ENCODE peak calls at places on chromosome 15, in seven cellular contexts. V is tibial nerve, Y is tibial artery, M is PC-9, T is keratinocyte, B is cardiac muscle cell, C is GM23248. D is an unnamed sample. For H3K4me1 and H3K27me3, the result is how much of the 10 kb centered on the place peaks cover.

GRCh38 chr15:44501768-44502366 is 35.1 kb upstream of the EIF3J start:
- DNase-seq in C (peak), M (no peak), B (peak), Y (no peak), T (no peak), V (no peak), D (no peak)

GRCh38 chr15:49718234-49718633 is 97.4 kb downstream of the DTWD1 start:
- DNase-seq in M (no peak), Y (no peak), C (peak), V (no peak), B (no peak), T (no peak), D (no peak)

GRCh38 chr15:91077029-91077428 is 23.0 kb upstream of the SV2B start:
- DNase-seq in M (no peak), B (no peak), T (no peak), Y (no peak), C (no peak), V (no peak), D (no peak)

GRCh38 chr15:95760508-95760907 is 570.0 kb upstream of the NR2F2 start:
- DNase-seq in B (peak), M (no peak), V (no peak), T (no peak), Y (no peak), C (no peak), D (peak)

GRCh38 chr15:101346928-101347327 is 51.9 kb upstream of the SNRPA1 start:
- DNase-seq in B (no peak), V (no peak), C (no peak), M (no peak), T (no peak), Y (no peak), D (no peak)

GRCh38 chr15:49506341-49506740 is 83.3 kb downstream of the FGF7 start:
- DNase-seq in V (no peak), Y (no peak), T (peak), M (no peak), B (no peak), C (no peak), D (no peak)

GRCh38 chr15:70566047-70566835 is 197.1 kb downstream of the UACA start:
- DNase-seq in B (peak), C (no peak), M (no peak), T (no peak), V (no peak), Y (peak), D (peak)

GRCh38 chr15:74449643-74450205 is 11.2 kb downstream of the UBL7 start:
- DNase-seq in M (no peak), C (no peak), Y (peak), V (no peak), B (no peak), T (no peak), D (no peak)

GRCh38 chr15:97947465-97948262 is 12.8 kb upstream of the ARRDC4 start:
- DNase-seq in B (no peak), T (no peak), Y (no peak), M (no peak), C (peak), V (no peak), D (no peak)

GRCh38 chr15:83581381-83581780 is 72.5 kb upstream of the ADAMTSL3 start:
- DNase-seq in T (no peak), M (no peak), B (no peak), Y (no peak), V (no peak), C (no peak), D (no peak)

GRCh38 chr15:66459818-66460615 is 37.5 kb downstream of the SNAPC5 start:
- DNase-seq in T (peak), Y (no peak), C (peak), B (no peak), M (peak), V (no peak), D (no peak)

GRCh38 chr15:90188914-90189748 is 12.0 kb upstream of the SEMA4B start:
- DNase-seq in C (no peak), T (no peak), M (no peak), Y (no peak), B (no peak), V (no peak), D (no peak)

GRCh38 chr15:39403674-39404117 is 177.2 kb upstream of the THBS1 start:
- DNase-seq in C (peak), M (peak), Y (no peak), B (peak), V (no peak), T (no peak), D (no peak)

GRCh38 chr15:92574161-92574560 is 81.4 kb downstream of the FAM174B start:
- DNase-seq in Y (no peak), B (no peak), T (no peak), V (no peak), C (no peak), M (no peak), D (no peak)

GRCh38 chr15:65066001-65066634 is 1.7 kb downstream of the RASL12 start:
- DNase-seq in C (peak), V (no peak), T (no peak), Y (no peak), B (no peak), M (no peak), D (no peak)

GRCh38 chr15:58424722-58425121 is 7.1 kb upstream of the LIPC start:
- DNase-seq in C (no peak), M (no peak), Y (no peak), V (no peak), B (no peak), T (no peak), D (no peak)

GRCh38 chr15:42735382-42736165 is 1.4 kb downstream of the CDAN1 start:
- DNase-seq in T (no peak), B (no peak), M (no peak), C (no peak), V (no peak), Y (peak), D (no peak)

GRCh38 chr15:76107169-76107568 is 47.4 kb downstream of the TMEM266 start:
- DNase-seq in M (no peak), T (peak), V (no peak), C (peak), B (no peak), Y (no peak), D (no peak)

GRCh38 chr15:38520035-38520434 is 44.6 kb downstream of the RASGRP1 start:
- DNase-seq in V (no peak), Y (no peak), M (no peak), B (no peak), C (no peak), T (no peak), D (no peak)

GRCh38 chr15:72998226-72998625 is 54.0 kb upstream of the NEO1 start:
- DNase-seq in T (no peak), B (no peak), V (no peak), M (no peak), C (peak), Y (no peak), D (no peak)

GRCh38 chr15:58506064-58506490 is 74.3 kb downstream of the LIPC start:
- DNase-seq in B (no peak), V (no peak), Y (no peak), M (peak), C (peak), T (peak), D (no peak)

GRCh38 chr15:68352401-68353062 is 75.0 kb downstream of the FEM1B start:
- DNase-seq in M (peak), B (no peak), C (peak), V (no peak), T (peak), Y (peak), D (peak)

GRCh38 chr15:66462630-66463029 is 34.9 kb downstream of the SNAPC5 start:
- DNase-seq in M (no peak), C (no peak), B (no peak), Y (no peak), T (no peak), V (peak), D (no peak)

GRCh38 chr15:65666257-65666656 is 44.5 kb downstream of the SLC24A1 start:
- DNase-seq in Y (no peak), V (no peak), B (no peak), C (peak), T (no peak), M (no peak), D (no peak)

GRCh38 chr15:45660231-45660979 is 25.6 kb downstream of the SQOR start:
- DNase-seq in V (no peak), B (peak), T (no peak), C (no peak), Y (no peak), M (peak), D (no peak)

GRCh38 chr15:80152896-80153876 is at the start of gene FAH:
- DNase-seq in V (no peak), M (peak), T (no peak), C (peak), B (peak), Y (no peak), D (peak)

GRCh38 chr15:70214941-70215635 is 117.4 kb upstream of the TLE3 start:
- DNase-seq in M (no peak), V (no peak), Y (no peak), B (no peak), C (no peak), T (no peak), D (no peak)

GRCh38 chr15:75597667-75598341 is 18.7 kb upstream of the PTPN9 start:
- DNase-seq in C (peak), B (no peak), T (no peak), Y (no peak), V (no peak), M (no peak), D (no peak)

GRCh38 chr15:39427705-39428104 is 153.2 kb upstream of the THBS1 start:
- DNase-seq in T (no peak), M (no peak), V (no peak), Y (no peak), C (no peak), B (peak), D (peak)

GRCh38 chr15:93300796-93301195 is 211.8 kb upstream of the RGMA start:
- DNase-seq in T (no peak), C (no peak), V (no peak), M (no peak), B (no peak), Y (no peak), D (no peak)

GRCh38 chr15:66285462-66286280 is 7.7 kb upstream of the DIS3L start:
- DNase-seq in T (no peak), C (no peak), B (peak), V (no peak), Y (no peak), M (no peak), D (no peak)

GRCh38 chr15:75921732-75922703 is 18.3 kb downstream of the FBXO22 start:
- DNase-seq in T (peak), Y (no peak), M (no peak), B (peak), V (peak), C (peak), D (peak)

GRCh38 chr15:78139564-78139963 is 8.3 kb upstream of the CIB2 start:
- DNase-seq in T (no peak), C (no peak), M (no peak), Y (no peak), B (no peak), V (no peak), D (peak)

GRCh38 chr15:66819084-66819483 is 117.0 kb downstream of the SMAD6 start:
- DNase-seq in T (no peak), B (no peak), C (peak), V (no peak), M (peak), Y (peak), D (no peak)

GRCh38 chr15:89812126-89812846 is 2.4 kb downstream of the ANPEP start:
- DNase-seq in C (peak), Y (peak), B (no peak), V (peak), T (no peak), M (peak), D (peak)

GRCh38 chr15:92810418-92811138 is 89.5 kb upstream of the CHD2 start:
- DNase-seq in Y (peak), T (no peak), M (peak), B (peak), V (peak), C (peak), D (peak)

GRCh38 chr15:93072440-93073394 is 16.3 kb downstream of the RGMA start:
- DNase-seq in Y (peak), B (peak), V (peak), M (peak), T (no peak), C (peak), D (peak)

GRCh38 chr15:90264649-90265048 is 823 bp upstream of the NGRN start:
- DNase-seq in V (no peak), M (peak), B (no peak), C (peak), Y (no peak), T (no peak), D (no peak)

GRCh38 chr15:84819791-84820190 is 2.6 kb downstream of the ALPK3 start:
- DNase-seq in B (no peak), T (no peak), M (no peak), Y (peak), C (no peak), V (no peak), D (no peak)
- H3K4me1 ChIP-seq in B (under half), T (under half), M (under half), Y (under half), C (under half), V (under half), D (half or more)

DNA sequence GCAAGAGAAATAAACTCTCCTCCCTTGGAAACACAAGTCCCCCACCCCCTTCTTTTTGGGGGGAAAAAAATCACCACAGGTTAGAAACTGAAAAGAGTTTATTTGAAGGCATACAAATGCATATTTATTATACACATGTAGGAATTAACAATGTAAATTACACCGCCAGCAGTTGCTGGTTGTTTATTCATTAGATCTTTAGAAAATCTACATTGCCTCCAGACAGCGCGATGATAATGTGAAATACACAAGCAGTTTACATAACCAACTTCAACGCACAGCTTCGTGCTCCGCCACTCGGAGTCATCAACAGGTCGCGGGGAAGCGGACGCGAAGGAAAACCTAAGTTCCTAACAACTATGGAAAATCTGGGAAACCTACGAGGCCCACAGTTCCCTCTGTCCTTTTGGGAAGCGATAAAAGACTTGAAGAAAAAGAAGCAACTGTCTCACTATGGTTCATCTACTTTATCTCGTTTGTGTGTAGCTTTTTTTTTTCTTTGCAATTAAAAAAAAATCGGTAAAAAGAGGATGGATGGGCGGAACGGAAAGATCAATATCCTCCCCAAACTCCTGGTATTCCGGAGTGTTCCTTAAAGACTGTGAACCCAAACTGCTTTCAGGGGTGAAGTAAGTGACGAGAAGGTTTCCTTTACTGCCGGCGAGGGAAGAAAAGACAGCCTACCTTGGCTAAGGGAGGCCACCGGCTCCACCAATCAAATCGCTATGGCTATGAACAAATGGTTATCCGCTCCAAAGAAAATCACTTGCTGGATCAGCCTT is 8.4 kb upstream of the FOXB1 start:
- DNase-seq in C (no peak), B (no peak), M (no peak), Y (no peak), T (no peak), V (no peak), D (no peak)
- H3K27me3 ChIP-seq in C (half or more), B (half or more), M (under half), Y (under half), T (half or more), V (under half), D (half or more)

GRCh38 chr15:51267047-51267713 is 71.2 kb downstream of the CYP19A1 start:
- DNase-seq in Y (no peak), T (no peak), V (no peak), M (no peak), C (peak), B (peak), D (no peak)
- H3K27ac ChIP-seq in Y (peak), T (no peak), V (no peak), M (no peak), C (no peak), B (no peak), D (no peak)

GRCh38 chr15:52291204-52291603 is 4.4 kb downstream of the MYO5C start:
- DNase-seq in C (no peak), T (no peak), M (no peak), B (no peak), Y (no peak), V (no peak), D (no peak)

GRCh38 chr15:52290329-52290728 is 5.3 kb downstream of the MYO5C start:
- DNase-seq in T (no peak), V (no peak), C (no peak), M (no peak), B (no peak), Y (no peak), D (no peak)

GRCh38 chr15:52289629-52290081 is 5.9 kb downstream of the MYO5C start:
- DNase-seq in C (no peak), T (no peak), V (no peak), M (peak), B (no peak), Y (no peak), D (no peak)

GRCh38 chr15:52288986-52289385 is 6.6 kb downstream of the MYO5C start:
- DNase-seq in T (no peak), Y (no peak), V (no peak), B (no peak), M (no peak), C (no peak), D (no peak)

GRCh38 chr15:52290800-52291199 is 4.8 kb downstream of the MYO5C start:
- DNase-seq in C (no peak), T (no peak), Y (no peak), B (no peak), V (no peak), M (no peak), D (no peak)
- H3K4me1 ChIP-seq in C (under half), T (under half), Y (under half), B (under half), V (under half), M (under half), D (under half)

GRCh38 chr15:34759992-34760391 is 5.2 kb upstream of the GJD2 start:
- DNase-seq in Y (no peak), T (no peak), M (no peak), B (no peak), C (peak), V (no peak), D (no peak)

GRCh38 chr15:34755419-34755773 is 598 bp upstream of the GJD2 start:
- DNase-seq in V (no peak), C (no peak), M (no peak), Y (no peak), B (no peak), T (no peak), D (no peak)

GRCh38 chr15:34757262-34757661 is 2.5 kb upstream of the GJD2 start:
- DNase-seq in M (no peak), C (no peak), T (no peak), B (no peak), V (no peak), Y (no peak), D (no peak)

GRCh38 chr15:34760909-34761308 is 6.1 kb upstream of the GJD2 start:
- DNase-seq in Y (no peak), V (no peak), C (no peak), B (no peak), T (no peak), M (no peak), D (no peak)

DNA sequence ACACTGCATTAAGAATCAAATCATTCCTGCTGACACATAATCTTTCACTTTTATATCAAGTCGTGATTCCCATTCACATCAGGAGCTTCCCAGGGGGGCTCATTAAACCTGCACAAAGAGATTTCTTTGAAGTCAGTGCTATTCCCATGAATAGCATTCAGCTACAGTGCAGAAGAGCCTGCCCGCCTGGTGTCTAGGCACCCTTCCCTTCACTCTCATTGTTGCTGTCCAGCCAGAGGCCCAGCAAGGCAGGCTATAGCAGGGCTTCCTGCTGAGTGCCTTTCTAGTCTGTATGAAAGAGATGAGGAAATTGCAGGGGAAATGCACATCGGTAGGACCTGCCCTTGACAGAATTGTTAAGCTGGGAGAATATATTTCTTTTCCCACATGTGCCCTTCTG is 4.5 kb upstream of the GJD2 start:
- DNase-seq in Y (no peak), M (no peak), B (peak), T (no peak), V (no peak), C (no peak), D (no peak)
- H3K27me3 ChIP-seq in Y (under half), M (half or more), B (half or more), T (under half), V (under half), C (under half), D (under half)

GRCh38 chr15:99303881-99304280 is 52.6 kb downstream of the LRRC28 start:
- DNase-seq in V (no peak), M (no peak), Y (no peak), C (no peak), T (no peak), B (no peak), D (no peak)
- H3K27ac ChIP-seq in V (no peak), M (no peak), Y (peak), C (no peak), T (no peak), B (no peak), D (no peak)

GRCh38 chr15:63493451-63493850 is 10.9 kb upstream of the USP3 start:
- DNase-seq in T (no peak), B (peak), C (no peak), M (no peak), V (no peak), Y (no peak), D (no peak)

GRCh38 chr15:63494406-63494805 is 10.0 kb upstream of the USP3 start:
- DNase-seq in B (no peak), V (no peak), C (no peak), T (no peak), Y (no peak), M (no peak), D (no peak)

GRCh38 chr15:63491116-63491817 is 13.1 kb upstream of the USP3 start:
- DNase-seq in M (no peak), T (no peak), V (no peak), B (no peak), C (peak), Y (no peak), D (no peak)

GRCh38 chr15:63491979-63492378 is 12.4 kb upstream of the USP3 start:
- DNase-seq in M (no peak), C (peak), V (no peak), T (no peak), Y (no peak), B (no peak), D (no peak)

GRCh38 chr15:63492541-63493077 is 11.8 kb upstream of the USP3 start:
- DNase-seq in C (peak), V (no peak), M (peak), B (no peak), T (no peak), Y (no peak), D (no peak)
- H3K4me1 ChIP-seq in C (under half), V (under half), M (half or more), B (under half), T (under half), Y (under half), D (under half)

D was measured in adrenal gland.